ENCODE peak calls at places on chromosome 7, in five cellular contexts. U is HFFc6, M is progenitor cell of endocrine pancreas, I is lower leg skin, W is PC-9. B is an unnamed sample.

GRCh38 chr7:31054608-31055273 is 2.6 kb downstream of the ADCYAP1R1 start:
- DNase-seq in W (no peak), I (no peak), U (no peak), M (no peak), B (no peak)

GRCh38 chr7:93232673-93233018 is 480 bp downstream of the VPS50 start:
- DNase-seq in W (no peak), I (no peak), U (no peak), M (no peak), B (no peak)

GRCh38 chr7:157046681-157047080 is 36.2 kb upstream of the MNX1 start:
- DNase-seq in U (peak), M (no peak), W (peak), I (no peak), B (no peak)

GRCh38 chr7:6442114-6442513 is 5.6 kb downstream of the DAGLB start:
- DNase-seq in M (no peak), W (no peak), I (no peak), U (no peak), B (no peak)

GRCh38 chr7:79241288-79242055 is 212.0 kb downstream of the MAGI2 start:
- DNase-seq in U (peak), I (no peak), M (no peak), W (no peak), B (no peak)

GRCh38 chr7:151756076-151756731 is 120.7 kb downstream of the PRKAG2 start:
- DNase-seq in W (peak), I (no peak), M (no peak), U (peak), B (no peak)

GRCh38 chr7:14839307-14839706 is 63.2 kb downstream of the DGKB start:
- DNase-seq in W (no peak), U (no peak), I (no peak), M (no peak), B (no peak)

GRCh38 chr7:37930226-37930948 is 9.9 kb downstream of the EPDR1 start:
- DNase-seq in M (no peak), W (no peak), U (no peak), I (no peak), B (no peak)

GRCh38 chr7:96266580-96266979 is 55.3 kb downstream of the SLC25A13 start:
- DNase-seq in I (no peak), W (no peak), U (no peak), M (no peak), B (no peak)

GRCh38 chr7:95527033-95527775 is 41.5 kb downstream of the ASB4 start:
- DNase-seq in M (peak), I (peak), U (peak), W (peak), B (peak)

GRCh38 chr7:132604090-132604489 is 27.8 kb upstream of the PLXNA4 start:
- DNase-seq in W (no peak), M (no peak), U (no peak), I (no peak), B (no peak)

GRCh38 chr7:150963707-150964559 is 14.2 kb downstream of the KCNH2 start:
- DNase-seq in M (no peak), W (no peak), U (no peak), I (no peak), B (peak)

GRCh38 chr7:130492519-130493274 is 812 bp downstream of the MEST start:
- DNase-seq in W (no peak), U (no peak), M (no peak), I (no peak), B (no peak)

GRCh38 chr7:46972205-46972604 is 609.7 kb downstream of the TNS3 start:
- DNase-seq in M (no peak), I (no peak), W (peak), U (peak), B (no peak)

GRCh38 chr7:128153436-128153835 is 87.6 kb upstream of the LEP start:
- DNase-seq in U (no peak), I (no peak), W (no peak), M (no peak), B (no peak)

GRCh38 chr7:27032843-27033242 is 63.0 kb downstream of the HOXA1 start:
- DNase-seq in M (no peak), I (no peak), U (no peak), W (no peak), B (no peak)

GRCh38 chr7:144622751-144623150 is 213.1 kb downstream of the TPK1 start:
- DNase-seq in U (no peak), W (no peak), M (no peak), I (no peak), B (no peak)

GRCh38 chr7:80060218-80060806 is 74.3 kb upstream of the GNAI1 start:
- DNase-seq in W (peak), M (no peak), I (no peak), U (peak), B (no peak)

GRCh38 chr7:137025469-137026175 is 157.2 kb downstream of the CHRM2 start:
- DNase-seq in W (no peak), I (no peak), U (peak), M (no peak), B (no peak)

GRCh38 chr7:149220534-149220933 is 18.9 kb upstream of the ZNF212 start:
- DNase-seq in M (no peak), W (no peak), I (no peak), U (peak), B (no peak)

GRCh38 chr7:42928754-42929153 is 3.2 kb downstream of the PSMA2 start:
- DNase-seq in U (no peak), I (no peak), W (no peak), M (no peak), B (no peak)

GRCh38 chr7:96976106-96976505 is 29.2 kb upstream of the DLX6 start:
- DNase-seq in I (no peak), M (no peak), U (no peak), W (no peak), B (no peak)

GRCh38 chr7:157607218-157607617 is 270.4 kb downstream of the DNAJB6 start:
- DNase-seq in U (no peak), W (no peak), I (no peak), M (no peak), B (no peak)

GRCh38 chr7:142880886-142881505 is 4.5 kb downstream of the TRPV6 start:
- DNase-seq in U (peak), I (no peak), W (peak), M (peak), B (peak)

GRCh38 chr7:143514995-143515735 is 37.5 kb downstream of the TAS2R41 start:
- DNase-seq in W (no peak), I (no peak), U (no peak), M (no peak), B (no peak)

GRCh38 chr7:6422095-6422494 is 25.7 kb downstream of the DAGLB start:
- DNase-seq in W (no peak), M (no peak), U (no peak), I (no peak), B (no peak)

GRCh38 chr7:41566581-41566980 is 136.3 kb downstream of the INHBA start:
- DNase-seq in M (no peak), W (no peak), U (no peak), I (no peak), B (no peak)

GRCh38 chr7:29866490-29866930 is 60.2 kb downstream of the WIPF3 start:
- DNase-seq in U (no peak), M (no peak), I (no peak), W (no peak), B (no peak)

GRCh38 chr7:115086146-115086841 is 164.4 kb downstream of the MDFIC start:
- DNase-seq in W (no peak), U (no peak), M (no peak), I (no peak), B (no peak)

GRCh38 chr7:39644170-39644569 is 20.8 kb downstream of the RALA start:
- DNase-seq in U (no peak), W (no peak), M (no peak), I (no peak), B (no peak)

GRCh38 chr7:157628456-157628855 is 291.7 kb downstream of the DNAJB6 start:
- DNase-seq in M (no peak), I (no peak), U (no peak), W (no peak), B (no peak)

GRCh38 chr7:44080118-44080517 is 2.2 kb downstream of the POLM start:
- DNase-seq in M (no peak), W (no peak), I (no peak), U (no peak), B (no peak)

GRCh38 chr7:20216637-20217036 is 547 bp downstream of the MACC1 start:
- DNase-seq in M (no peak), I (no peak), W (no peak), U (no peak), B (no peak)

GRCh38 chr7:20218261-20218660 is 1.1 kb upstream of the MACC1 start:
- DNase-seq in I (no peak), M (no peak), U (no peak), W (peak), B (no peak)

GRCh38 chr7:20219062-20219445 is 1.9 kb upstream of the MACC1 start:
- DNase-seq in U (no peak), I (no peak), W (no peak), M (no peak), B (no peak)

GRCh38 chr7:20219446-20220292 is 2.5 kb upstream of the MACC1 start:
- DNase-seq in W (peak), I (peak), U (no peak), M (peak), B (peak)

GRCh38 chr7:20217193-20217948 is at the start of gene MACC1:
- DNase-seq in W (peak), M (peak), I (peak), U (no peak), B (no peak)
- TF ChIP-seq CTCF in W (peak), M (peak), I (no peak), U (no peak), B (no peak)

DNA sequence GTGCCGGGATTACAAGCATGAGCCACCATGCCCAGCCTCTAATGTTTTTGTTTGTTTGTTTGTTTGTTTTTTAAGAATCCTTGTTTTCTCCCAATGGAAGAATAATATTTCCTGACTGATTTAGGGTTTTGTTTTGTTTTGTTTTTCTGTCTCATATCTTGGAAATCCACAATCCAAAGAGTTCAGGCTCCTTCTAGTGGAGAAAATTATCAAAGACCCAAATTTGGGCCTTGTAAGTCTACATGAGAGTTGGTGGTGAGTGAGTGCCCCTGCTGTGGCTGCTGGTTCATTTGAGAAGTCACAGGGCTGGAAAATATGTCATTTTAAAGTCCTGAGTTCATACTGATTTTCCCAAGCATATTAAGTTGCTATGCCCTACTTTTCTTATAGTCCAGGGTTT is 33.5 kb upstream of the KLHL7 start:
- DNase-seq in U (peak), I (no peak), W (no peak), M (no peak), B (no peak)
- TF ChIP-seq CTCF in U (peak), I (no peak), W (no peak), M (no peak), B (no peak)

DNA sequence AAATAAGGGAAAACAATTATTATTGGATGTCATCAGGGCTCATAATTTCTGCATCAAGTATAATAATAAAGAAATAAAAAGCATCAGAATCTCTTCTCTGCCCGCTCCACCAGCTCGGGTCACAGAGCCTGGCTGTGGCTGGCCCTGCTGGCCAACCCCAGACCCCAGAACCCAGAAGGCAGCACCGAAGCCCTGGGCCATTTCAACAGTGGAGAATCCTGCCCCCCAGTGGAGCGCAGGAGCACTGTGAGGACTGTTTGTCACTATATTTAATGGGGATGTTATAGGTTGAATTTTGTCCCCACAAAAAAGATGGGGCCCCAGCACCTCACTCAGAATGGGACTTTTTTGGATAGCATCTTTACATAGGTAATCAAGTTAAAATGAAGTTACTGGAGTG is 27.3 kb downstream of the DENND11 start:
- DNase-seq in U (no peak), W (no peak), I (no peak), M (no peak), B (peak)
- TF ChIP-seq CTCF in U (peak), W (peak), I (no peak), M (peak), B (peak)

GRCh38 chr7:28297821-28298439 is 114.4 kb upstream of the CREB5 start:
- DNase-seq in M (no peak), I (no peak), U (no peak), W (no peak), B (no peak)

GRCh38 chr7:28298870-28299484 is 113.3 kb upstream of the CREB5 start:
- DNase-seq in W (peak), I (peak), U (peak), M (no peak), B (peak)

GRCh38 chr7:28293529-28293835 is 112.9 kb upstream of the JAZF1 start:
- DNase-seq in I (no peak), U (no peak), M (no peak), W (peak), B (no peak)

GRCh38 chr7:28299556-28299955 is 112.8 kb upstream of the CREB5 start:
- DNase-seq in M (no peak), I (no peak), W (no peak), U (no peak), B (no peak)

GRCh38 chr7:28296571-28297483 is 115.5 kb upstream of the CREB5 start:
- DNase-seq in U (no peak), W (no peak), I (no peak), M (no peak), B (peak)
- TF ChIP-seq CTCF in U (peak), W (peak), I (no peak), M (peak), B (peak)

GRCh38 chr7:155862516-155863257 is 50.4 kb upstream of the SHH start:
- DNase-seq in M (no peak), W (no peak), I (no peak), U (no peak), B (no peak)
- TF ChIP-seq CTCF in M (peak), W (peak), I (no peak), U (peak), B (no peak)

GRCh38 chr7:57308631-57309408 is 141.2 kb upstream of the ZNF716 start:
- DNase-seq in W (no peak), I (no peak), M (no peak), U (no peak), B (no peak)

GRCh38 chr7:57300747-57301146 is 149.2 kb upstream of the ZNF716 start:
- DNase-seq in M (no peak), W (no peak), I (no peak), U (no peak), B (no peak)

GRCh38 chr7:57305192-57305748 is 144.7 kb upstream of the ZNF716 start:
- DNase-seq in W (no peak), U (no peak), I (no peak), M (no peak), B (no peak)
- TF ChIP-seq CTCF in W (peak), U (peak), I (no peak), M (no peak), B (no peak)

DNA sequence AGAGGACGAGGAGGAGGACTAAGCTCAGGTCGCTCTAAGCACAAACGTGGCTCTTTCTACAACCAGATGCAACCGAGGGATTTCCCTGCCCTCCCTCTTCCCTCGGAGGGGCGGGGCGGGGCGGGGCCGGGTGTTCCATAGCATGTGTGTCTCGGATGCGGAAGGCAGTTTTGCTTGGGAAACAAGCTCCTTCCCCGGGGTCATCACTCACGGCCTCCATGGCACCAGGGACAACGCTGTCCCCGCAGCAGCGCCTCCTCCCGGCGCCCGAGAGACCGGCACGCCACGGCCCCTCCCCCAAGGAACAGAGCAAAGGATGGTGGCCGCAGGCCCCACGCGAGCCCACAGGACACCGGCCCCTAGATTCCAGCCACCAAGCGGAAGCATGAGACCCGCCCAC is 110.5 kb downstream of the PAXIP1 start:
- DNase-seq in I (no peak), U (no peak), W (no peak), M (no peak), B (peak)
- TF ChIP-seq CTCF in I (no peak), U (no peak), W (no peak), M (no peak), B (peak)

DNA sequence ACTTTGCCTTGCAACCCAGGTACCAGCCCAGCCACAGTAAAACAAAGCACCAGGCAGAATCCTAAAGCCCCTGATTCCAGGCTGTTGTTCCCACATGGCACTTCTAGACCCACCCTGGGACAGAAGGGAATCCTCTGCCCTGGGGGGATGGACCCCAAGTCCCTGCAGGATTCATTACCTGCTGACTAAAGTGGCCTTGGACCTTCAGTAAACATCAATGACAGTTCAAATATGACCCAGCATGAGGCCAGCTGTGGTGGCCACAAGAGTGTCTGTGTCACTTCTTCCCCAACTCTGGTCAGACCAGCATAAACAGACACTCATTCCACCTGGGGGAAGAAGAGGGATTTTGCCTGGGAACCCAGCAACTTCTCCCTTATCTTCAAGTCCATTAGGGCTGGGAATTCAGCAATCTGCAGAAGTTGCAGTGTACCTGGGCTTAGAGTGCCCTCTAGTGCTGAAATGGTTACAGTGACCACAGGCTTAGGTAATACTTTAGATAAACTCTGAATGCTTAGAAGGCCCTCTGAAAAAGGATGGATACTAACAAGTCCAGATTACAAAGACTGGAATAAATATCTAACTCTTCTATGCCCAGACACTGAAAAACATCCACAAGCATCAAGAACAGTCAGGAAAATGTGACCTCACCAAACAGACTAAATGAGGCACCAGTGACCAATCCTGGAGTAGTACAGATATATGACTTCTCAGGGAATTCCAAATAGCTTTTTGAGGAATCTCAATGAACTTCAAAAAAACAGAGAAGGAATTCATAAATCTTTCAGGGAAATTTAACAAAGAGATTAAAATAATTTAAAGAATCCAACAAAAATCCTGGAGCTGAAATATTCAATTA is 108.5 kb upstream of the TMEM168 start:
- DNase-seq in I (peak), W (peak), U (peak), M (peak), B (peak)
- TF ChIP-seq CTCF in I (no peak), W (peak), U (peak), M (peak), B (peak)

DNA sequence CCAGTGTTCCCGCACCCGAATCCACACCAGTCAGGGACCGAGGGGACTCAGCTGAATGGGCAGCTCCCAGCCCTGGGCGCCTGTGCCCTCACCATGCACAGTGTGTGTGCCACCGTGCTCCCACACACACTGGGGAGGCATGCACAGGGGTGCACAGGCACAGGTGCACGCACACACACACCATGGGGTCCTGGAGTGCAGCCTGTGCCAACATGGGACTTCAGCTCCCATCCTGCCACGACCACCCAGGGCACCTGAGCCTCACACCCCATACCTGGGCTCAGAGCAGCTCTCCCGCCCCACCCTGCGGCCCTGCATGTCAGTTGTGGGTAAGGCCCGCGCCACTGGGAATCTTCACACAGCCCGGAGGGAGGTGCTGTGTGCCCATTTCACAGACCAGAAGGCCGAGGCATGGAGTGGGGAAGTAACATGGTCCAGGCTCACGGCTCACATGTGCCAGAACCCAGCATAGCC is 8.0 kb downstream of the ELFN1 start:
- DNase-seq in W (no peak), I (no peak), M (no peak), U (no peak), B (no peak)
- TF ChIP-seq CTCF in W (no peak), I (no peak), M (no peak), U (no peak), B (no peak)

GRCh38 chr7:116447980-116448839 is 51.3 kb upstream of the CAV2 start:
- DNase-seq in I (no peak), M (no peak), W (no peak), U (no peak), B (no peak)
- TF ChIP-seq CTCF in I (no peak), M (no peak), W (no peak), U (no peak), B (no peak)

B was measured in nephron progenitor cell.